ENCODE peak calls at places on chromosomes 7 and 10, in eight cellular contexts. One of them, this sample, is unnamed.

GRCh38 chr7:137986252-137987010 is 15.5 kb downstream of the CREB3L2 start:
- DNase-seq in AG04449: no peak
- DNase-seq in activated gamma-delta T cell treated with Interleukin-2 at 50 U/mL for 16 hours: no peak
- DNase-seq in glutamatergic neuron: no peak
- DNase-seq in Right ventricle myocardium superior: no peak
- DNase-seq in amygdala: no peak
- DNase-seq in stimulated activated CD8-positive, alpha-beta memory T cell treated with anti-CD3 and anti-CD28 coated beads, Interleukin-2, amount 100 ng/mL, for 1 hour: no peak
- DNase-seq in RPMI7951: no peak
- DNase-seq in this sample: no peak

GRCh38 chr10:87618470-87619423 is 40.9 kb upstream of the PAPSS2 start:
- DNase-seq in AG04449: no peak
- DNase-seq in activated gamma-delta T cell treated with Interleukin-2 at 50 U/mL for 16 hours: no peak
- DNase-seq in glutamatergic neuron: peak
- DNase-seq in Right ventricle myocardium superior: no peak
- DNase-seq in amygdala: no peak
- DNase-seq in stimulated activated CD8-positive, alpha-beta memory T cell treated with anti-CD3 and anti-CD28 coated beads, Interleukin-2, amount 100 ng/mL, for 1 hour: no peak
- DNase-seq in RPMI7951: no peak
- DNase-seq in this sample: no peak

GRCh38 chr7:132972745-132973144 is 109.1 kb downstream of the CHCHD3 start:
- DNase-seq in AG04449: no peak
- DNase-seq in activated gamma-delta T cell treated with Interleukin-2 at 50 U/mL for 16 hours: no peak
- DNase-seq in glutamatergic neuron: no peak
- DNase-seq in Right ventricle myocardium superior: no peak
- DNase-seq in amygdala: no peak
- DNase-seq in stimulated activated CD8-positive, alpha-beta memory T cell treated with anti-CD3 and anti-CD28 coated beads, Interleukin-2, amount 100 ng/mL, for 1 hour: no peak
- DNase-seq in RPMI7951: no peak
- DNase-seq in this sample: no peak

GRCh38 chr7:135430626-135431025 is 79.3 kb downstream of the CNOT4 start:
- DNase-seq in AG04449: no peak
- DNase-seq in activated gamma-delta T cell treated with Interleukin-2 at 50 U/mL for 16 hours: no peak
- DNase-seq in glutamatergic neuron: no peak
- DNase-seq in Right ventricle myocardium superior: no peak
- DNase-seq in amygdala: no peak
- DNase-seq in stimulated activated CD8-positive, alpha-beta memory T cell treated with anti-CD3 and anti-CD28 coated beads, Interleukin-2, amount 100 ng/mL, for 1 hour: no peak
- DNase-seq in RPMI7951: no peak
- DNase-seq in this sample: no peak

GRCh38 chr10:76911184-76911583 is 726.4 kb downstream of the KCNMA1 start:
- DNase-seq in AG04449: no peak
- DNase-seq in activated gamma-delta T cell treated with Interleukin-2 at 50 U/mL for 16 hours: no peak
- DNase-seq in glutamatergic neuron: no peak
- DNase-seq in Right ventricle myocardium superior: no peak
- DNase-seq in amygdala: peak
- DNase-seq in stimulated activated CD8-positive, alpha-beta memory T cell treated with anti-CD3 and anti-CD28 coated beads, Interleukin-2, amount 100 ng/mL, for 1 hour: no peak
- DNase-seq in RPMI7951: no peak
- DNase-seq in this sample: no peak

GRCh38 chr7:8109196-8110022 is 140.8 kb downstream of the GLCCI1 start:
- DNase-seq in AG04449: peak
- DNase-seq in activated gamma-delta T cell treated with Interleukin-2 at 50 U/mL for 16 hours: no peak
- DNase-seq in glutamatergic neuron: no peak
- DNase-seq in Right ventricle myocardium superior: no peak
- DNase-seq in amygdala: no peak
- DNase-seq in stimulated activated CD8-positive, alpha-beta memory T cell treated with anti-CD3 and anti-CD28 coated beads, Interleukin-2, amount 100 ng/mL, for 1 hour: no peak
- DNase-seq in RPMI7951: no peak
- DNase-seq in this sample: no peak

GRCh38 chr7:101882595-101883564 is 65.5 kb downstream of the CUX1 start:
- DNase-seq in AG04449: peak
- DNase-seq in activated gamma-delta T cell treated with Interleukin-2 at 50 U/mL for 16 hours: no peak
- DNase-seq in glutamatergic neuron: no peak
- DNase-seq in Right ventricle myocardium superior: peak
- DNase-seq in amygdala: peak
- DNase-seq in stimulated activated CD8-positive, alpha-beta memory T cell treated with anti-CD3 and anti-CD28 coated beads, Interleukin-2, amount 100 ng/mL, for 1 hour: no peak
- DNase-seq in RPMI7951: peak
- DNase-seq in this sample: no peak

GRCh38 chr10:33022090-33022489 is 64.1 kb upstream of the ITGB1 start:
- DNase-seq in AG04449: no peak
- DNase-seq in activated gamma-delta T cell treated with Interleukin-2 at 50 U/mL for 16 hours: no peak
- DNase-seq in glutamatergic neuron: no peak
- DNase-seq in Right ventricle myocardium superior: no peak
- DNase-seq in amygdala: no peak
- DNase-seq in stimulated activated CD8-positive, alpha-beta memory T cell treated with anti-CD3 and anti-CD28 coated beads, Interleukin-2, amount 100 ng/mL, for 1 hour: no peak
- DNase-seq in RPMI7951: no peak
- DNase-seq in this sample: no peak

GRCh38 chr10:75407716-75408511 is 6.3 kb upstream of the ZNF503 start:
- DNase-seq in AG04449: no peak
- DNase-seq in activated gamma-delta T cell treated with Interleukin-2 at 50 U/mL for 16 hours: no peak
- DNase-seq in glutamatergic neuron: peak
- DNase-seq in Right ventricle myocardium superior: peak
- DNase-seq in amygdala: no peak
- DNase-seq in stimulated activated CD8-positive, alpha-beta memory T cell treated with anti-CD3 and anti-CD28 coated beads, Interleukin-2, amount 100 ng/mL, for 1 hour: no peak
- DNase-seq in RPMI7951: no peak
- DNase-seq in this sample: no peak

GRCh38 chr10:3719024-3719843 is 65.8 kb downstream of the KLF6 start:
- DNase-seq in AG04449: no peak
- DNase-seq in activated gamma-delta T cell treated with Interleukin-2 at 50 U/mL for 16 hours: no peak
- DNase-seq in glutamatergic neuron: no peak
- DNase-seq in Right ventricle myocardium superior: no peak
- DNase-seq in amygdala: no peak
- DNase-seq in stimulated activated CD8-positive, alpha-beta memory T cell treated with anti-CD3 and anti-CD28 coated beads, Interleukin-2, amount 100 ng/mL, for 1 hour: no peak
- DNase-seq in RPMI7951: no peak
- DNase-seq in this sample: no peak

GRCh38 chr7:25303380-25304321 is 75.4 kb upstream of the NPVF start:
- DNase-seq in AG04449: no peak
- DNase-seq in activated gamma-delta T cell treated with Interleukin-2 at 50 U/mL for 16 hours: no peak
- DNase-seq in glutamatergic neuron: no peak
- DNase-seq in Right ventricle myocardium superior: no peak
- DNase-seq in amygdala: no peak
- DNase-seq in stimulated activated CD8-positive, alpha-beta memory T cell treated with anti-CD3 and anti-CD28 coated beads, Interleukin-2, amount 100 ng/mL, for 1 hour: no peak
- DNase-seq in RPMI7951: peak
- DNase-seq in this sample: no peak

GRCh38 chr10:49652416-49653385 is 26.8 kb upstream of the C10orf53 start:
- DNase-seq in AG04449: no peak
- DNase-seq in activated gamma-delta T cell treated with Interleukin-2 at 50 U/mL for 16 hours: no peak
- DNase-seq in glutamatergic neuron: no peak
- DNase-seq in Right ventricle myocardium superior: no peak
- DNase-seq in amygdala: no peak
- DNase-seq in stimulated activated CD8-positive, alpha-beta memory T cell treated with anti-CD3 and anti-CD28 coated beads, Interleukin-2, amount 100 ng/mL, for 1 hour: no peak
- DNase-seq in RPMI7951: no peak
- DNase-seq in this sample: no peak

GRCh38 chr7:132464740-132465139 is 111.5 kb downstream of the PLXNA4 start:
- DNase-seq in AG04449: no peak
- DNase-seq in activated gamma-delta T cell treated with Interleukin-2 at 50 U/mL for 16 hours: no peak
- DNase-seq in glutamatergic neuron: no peak
- DNase-seq in Right ventricle myocardium superior: peak
- DNase-seq in amygdala: no peak
- DNase-seq in stimulated activated CD8-positive, alpha-beta memory T cell treated with anti-CD3 and anti-CD28 coated beads, Interleukin-2, amount 100 ng/mL, for 1 hour: no peak
- DNase-seq in RPMI7951: peak
- DNase-seq in this sample: no peak

GRCh38 chr10:67934331-67934730 is 49.9 kb downstream of the SIRT1 start:
- DNase-seq in AG04449: no peak
- DNase-seq in activated gamma-delta T cell treated with Interleukin-2 at 50 U/mL for 16 hours: no peak
- DNase-seq in glutamatergic neuron: no peak
- DNase-seq in Right ventricle myocardium superior: no peak
- DNase-seq in amygdala: no peak
- DNase-seq in stimulated activated CD8-positive, alpha-beta memory T cell treated with anti-CD3 and anti-CD28 coated beads, Interleukin-2, amount 100 ng/mL, for 1 hour: no peak
- DNase-seq in RPMI7951: no peak
- DNase-seq in this sample: no peak

GRCh38 chr7:1243290-1243963 is 10.8 kb downstream of the UNCX start:
- DNase-seq in AG04449: no peak
- DNase-seq in activated gamma-delta T cell treated with Interleukin-2 at 50 U/mL for 16 hours: no peak
- DNase-seq in glutamatergic neuron: no peak
- DNase-seq in Right ventricle myocardium superior: no peak
- DNase-seq in amygdala: no peak
- DNase-seq in stimulated activated CD8-positive, alpha-beta memory T cell treated with anti-CD3 and anti-CD28 coated beads, Interleukin-2, amount 100 ng/mL, for 1 hour: no peak
- DNase-seq in RPMI7951: no peak
- DNase-seq in this sample: no peak

GRCh38 chr10:48465860-48466521 is 138.9 kb downstream of the ARHGAP22 start:
- DNase-seq in AG04449: no peak
- DNase-seq in activated gamma-delta T cell treated with Interleukin-2 at 50 U/mL for 16 hours: no peak
- DNase-seq in glutamatergic neuron: no peak
- DNase-seq in Right ventricle myocardium superior: no peak
- DNase-seq in amygdala: no peak
- DNase-seq in stimulated activated CD8-positive, alpha-beta memory T cell treated with anti-CD3 and anti-CD28 coated beads, Interleukin-2, amount 100 ng/mL, for 1 hour: no peak
- DNase-seq in RPMI7951: no peak
- DNase-seq in this sample: no peak

GRCh38 chr7:34133356-34133982 is 228.1 kb downstream of the BMPER start:
- DNase-seq in AG04449: peak
- DNase-seq in activated gamma-delta T cell treated with Interleukin-2 at 50 U/mL for 16 hours: no peak
- DNase-seq in glutamatergic neuron: no peak
- DNase-seq in Right ventricle myocardium superior: no peak
- DNase-seq in amygdala: no peak
- DNase-seq in stimulated activated CD8-positive, alpha-beta memory T cell treated with anti-CD3 and anti-CD28 coated beads, Interleukin-2, amount 100 ng/mL, for 1 hour: no peak
- DNase-seq in RPMI7951: peak
- DNase-seq in this sample: no peak

GRCh38 chr10:48965460-48965859 is 25.8 kb upstream of the LRRC18 start:
- DNase-seq in AG04449: no peak
- DNase-seq in activated gamma-delta T cell treated with Interleukin-2 at 50 U/mL for 16 hours: no peak
- DNase-seq in glutamatergic neuron: no peak
- DNase-seq in Right ventricle myocardium superior: no peak
- DNase-seq in amygdala: no peak
- DNase-seq in stimulated activated CD8-positive, alpha-beta memory T cell treated with anti-CD3 and anti-CD28 coated beads, Interleukin-2, amount 100 ng/mL, for 1 hour: no peak
- DNase-seq in RPMI7951: no peak
- DNase-seq in this sample: no peak

GRCh38 chr10:132109341-132110072 is 43.8 kb downstream of the JAKMIP3 start:
- DNase-seq in AG04449: no peak
- DNase-seq in activated gamma-delta T cell treated with Interleukin-2 at 50 U/mL for 16 hours: no peak
- DNase-seq in glutamatergic neuron: no peak
- DNase-seq in Right ventricle myocardium superior: peak
- DNase-seq in amygdala: no peak
- DNase-seq in stimulated activated CD8-positive, alpha-beta memory T cell treated with anti-CD3 and anti-CD28 coated beads, Interleukin-2, amount 100 ng/mL, for 1 hour: no peak
- DNase-seq in RPMI7951: no peak
- DNase-seq in this sample: no peak

GRCh38 chr7:136919820-136920219 is 51.4 kb downstream of the CHRM2 start:
- DNase-seq in AG04449: no peak
- DNase-seq in activated gamma-delta T cell treated with Interleukin-2 at 50 U/mL for 16 hours: no peak
- DNase-seq in glutamatergic neuron: no peak
- DNase-seq in Right ventricle myocardium superior: no peak
- DNase-seq in amygdala: no peak
- DNase-seq in stimulated activated CD8-positive, alpha-beta memory T cell treated with anti-CD3 and anti-CD28 coated beads, Interleukin-2, amount 100 ng/mL, for 1 hour: no peak
- DNase-seq in RPMI7951: no peak
- DNase-seq in this sample: no peak

GRCh38 chr7:45657890-45658715 is 83.9 kb downstream of the ADCY1 start:
- DNase-seq in AG04449: no peak
- DNase-seq in activated gamma-delta T cell treated with Interleukin-2 at 50 U/mL for 16 hours: no peak
- DNase-seq in glutamatergic neuron: no peak
- DNase-seq in Right ventricle myocardium superior: peak
- DNase-seq in amygdala: no peak
- DNase-seq in stimulated activated CD8-positive, alpha-beta memory T cell treated with anti-CD3 and anti-CD28 coated beads, Interleukin-2, amount 100 ng/mL, for 1 hour: no peak
- DNase-seq in RPMI7951: no peak
- DNase-seq in this sample: no peak

GRCh38 chr7:93044147-93044810 is 73.5 kb downstream of the SAMD9 start:
- DNase-seq in AG04449: peak
- DNase-seq in activated gamma-delta T cell treated with Interleukin-2 at 50 U/mL for 16 hours: no peak
- DNase-seq in glutamatergic neuron: no peak
- DNase-seq in Right ventricle myocardium superior: no peak
- DNase-seq in amygdala: no peak
- DNase-seq in stimulated activated CD8-positive, alpha-beta memory T cell treated with anti-CD3 and anti-CD28 coated beads, Interleukin-2, amount 100 ng/mL, for 1 hour: no peak
- DNase-seq in RPMI7951: peak
- DNase-seq in this sample: no peak

GRCh38 chr7:38303866-38304265 is 30.4 kb upstream of the TARP start:
- DNase-seq in AG04449: no peak
- DNase-seq in activated gamma-delta T cell treated with Interleukin-2 at 50 U/mL for 16 hours: no peak
- DNase-seq in glutamatergic neuron: no peak
- DNase-seq in Right ventricle myocardium superior: no peak
- DNase-seq in amygdala: no peak
- DNase-seq in stimulated activated CD8-positive, alpha-beta memory T cell treated with anti-CD3 and anti-CD28 coated beads, Interleukin-2, amount 100 ng/mL, for 1 hour: no peak
- DNase-seq in RPMI7951: no peak
- DNase-seq in this sample: no peak

GRCh38 chr7:138974675-138975237 is 6.4 kb downstream of the KIAA1549 start:
- DNase-seq in AG04449: no peak
- DNase-seq in activated gamma-delta T cell treated with Interleukin-2 at 50 U/mL for 16 hours: no peak
- DNase-seq in glutamatergic neuron: no peak
- DNase-seq in Right ventricle myocardium superior: no peak
- DNase-seq in amygdala: no peak
- DNase-seq in stimulated activated CD8-positive, alpha-beta memory T cell treated with anti-CD3 and anti-CD28 coated beads, Interleukin-2, amount 100 ng/mL, for 1 hour: no peak
- DNase-seq in RPMI7951: no peak
- DNase-seq in this sample: no peak

GRCh38 chr10:58698777-58699356 is 186.2 kb downstream of the BICC1 start:
- DNase-seq in AG04449: no peak
- DNase-seq in activated gamma-delta T cell treated with Interleukin-2 at 50 U/mL for 16 hours: no peak
- DNase-seq in glutamatergic neuron: no peak
- DNase-seq in Right ventricle myocardium superior: no peak
- DNase-seq in amygdala: no peak
- DNase-seq in stimulated activated CD8-positive, alpha-beta memory T cell treated with anti-CD3 and anti-CD28 coated beads, Interleukin-2, amount 100 ng/mL, for 1 hour: no peak
- DNase-seq in RPMI7951: peak
- DNase-seq in this sample: no peak

GRCh38 chr7:159001811-159002210 is 142.9 kb downstream of the VIPR2 start:
- DNase-seq in AG04449: no peak
- DNase-seq in activated gamma-delta T cell treated with Interleukin-2 at 50 U/mL for 16 hours: no peak
- DNase-seq in glutamatergic neuron: no peak
- DNase-seq in Right ventricle myocardium superior: no peak
- DNase-seq in amygdala: no peak
- DNase-seq in stimulated activated CD8-positive, alpha-beta memory T cell treated with anti-CD3 and anti-CD28 coated beads, Interleukin-2, amount 100 ng/mL, for 1 hour: no peak
- DNase-seq in RPMI7951: no peak
- DNase-seq in this sample: no peak

GRCh38 chr7:152905949-152906348 is 146.4 kb downstream of the ACTR3B start:
- DNase-seq in AG04449: no peak
- DNase-seq in activated gamma-delta T cell treated with Interleukin-2 at 50 U/mL for 16 hours: no peak
- DNase-seq in glutamatergic neuron: no peak
- DNase-seq in Right ventricle myocardium superior: no peak
- DNase-seq in amygdala: no peak
- DNase-seq in stimulated activated CD8-positive, alpha-beta memory T cell treated with anti-CD3 and anti-CD28 coated beads, Interleukin-2, amount 100 ng/mL, for 1 hour: no peak
- DNase-seq in RPMI7951: no peak
- DNase-seq in this sample: no peak

GRCh38 chr10:70652761-70653657 is 19.3 kb upstream of the ADAMTS14 start:
- DNase-seq in AG04449: peak
- DNase-seq in activated gamma-delta T cell treated with Interleukin-2 at 50 U/mL for 16 hours: no peak
- DNase-seq in glutamatergic neuron: no peak
- DNase-seq in Right ventricle myocardium superior: peak
- DNase-seq in amygdala: no peak
- DNase-seq in stimulated activated CD8-positive, alpha-beta memory T cell treated with anti-CD3 and anti-CD28 coated beads, Interleukin-2, amount 100 ng/mL, for 1 hour: no peak
- DNase-seq in RPMI7951: peak
- DNase-seq in this sample: no peak

GRCh38 chr7:140552240-140552679 is 73.0 kb upstream of the MKRN1 start:
- DNase-seq in AG04449: no peak
- DNase-seq in activated gamma-delta T cell treated with Interleukin-2 at 50 U/mL for 16 hours: no peak
- DNase-seq in glutamatergic neuron: no peak
- DNase-seq in Right ventricle myocardium superior: no peak
- DNase-seq in amygdala: no peak
- DNase-seq in stimulated activated CD8-positive, alpha-beta memory T cell treated with anti-CD3 and anti-CD28 coated beads, Interleukin-2, amount 100 ng/mL, for 1 hour: no peak
- DNase-seq in RPMI7951: no peak
- DNase-seq in this sample: no peak

GRCh38 chr10:35613107-35613440 is 7.9 kb downstream of the GJD4 start:
- DNase-seq in AG04449: no peak
- DNase-seq in activated gamma-delta T cell treated with Interleukin-2 at 50 U/mL for 16 hours: no peak
- DNase-seq in glutamatergic neuron: no peak
- DNase-seq in Right ventricle myocardium superior: no peak
- DNase-seq in amygdala: no peak
- DNase-seq in stimulated activated CD8-positive, alpha-beta memory T cell treated with anti-CD3 and anti-CD28 coated beads, Interleukin-2, amount 100 ng/mL, for 1 hour: no peak
- DNase-seq in RPMI7951: no peak
- DNase-seq in this sample: no peak

GRCh38 chr7:34165927-34166550 is 260.7 kb downstream of the BMPER start:
- DNase-seq in AG04449: no peak
- DNase-seq in activated gamma-delta T cell treated with Interleukin-2 at 50 U/mL for 16 hours: no peak
- DNase-seq in glutamatergic neuron: no peak
- DNase-seq in Right ventricle myocardium superior: no peak
- DNase-seq in amygdala: no peak
- DNase-seq in stimulated activated CD8-positive, alpha-beta memory T cell treated with anti-CD3 and anti-CD28 coated beads, Interleukin-2, amount 100 ng/mL, for 1 hour: no peak
- DNase-seq in RPMI7951: peak
- DNase-seq in this sample: no peak

GRCh38 chr7:66841898-66842297 is 79.1 kb upstream of the TMEM248 start:
- DNase-seq in AG04449: no peak
- DNase-seq in activated gamma-delta T cell treated with Interleukin-2 at 50 U/mL for 16 hours: no peak
- DNase-seq in glutamatergic neuron: no peak
- DNase-seq in Right ventricle myocardium superior: no peak
- DNase-seq in amygdala: no peak
- DNase-seq in stimulated activated CD8-positive, alpha-beta memory T cell treated with anti-CD3 and anti-CD28 coated beads, Interleukin-2, amount 100 ng/mL, for 1 hour: no peak
- DNase-seq in RPMI7951: no peak
- DNase-seq in this sample: no peak

GRCh38 chr7:46486264-46487206 is 565.5 kb upstream of the IGFBP3 start:
- DNase-seq in AG04449: peak
- DNase-seq in activated gamma-delta T cell treated with Interleukin-2 at 50 U/mL for 16 hours: no peak
- DNase-seq in glutamatergic neuron: no peak
- DNase-seq in Right ventricle myocardium superior: peak
- DNase-seq in amygdala: no peak
- DNase-seq in stimulated activated CD8-positive, alpha-beta memory T cell treated with anti-CD3 and anti-CD28 coated beads, Interleukin-2, amount 100 ng/mL, for 1 hour: no peak
- DNase-seq in RPMI7951: peak
- DNase-seq in this sample: no peak

GRCh38 chr10:76336213-76336963 is 905.0 kb downstream of the LRMDA start:
- DNase-seq in AG04449: no peak
- DNase-seq in activated gamma-delta T cell treated with Interleukin-2 at 50 U/mL for 16 hours: no peak
- DNase-seq in glutamatergic neuron: no peak
- DNase-seq in Right ventricle myocardium superior: no peak
- DNase-seq in amygdala: no peak
- DNase-seq in stimulated activated CD8-positive, alpha-beta memory T cell treated with anti-CD3 and anti-CD28 coated beads, Interleukin-2, amount 100 ng/mL, for 1 hour: no peak
- DNase-seq in RPMI7951: peak
- DNase-seq in this sample: no peak

This sample was measured in CD8-positive, alpha-beta T cell.